ENCODE peak calls at places on chromosomes 3 and 15, in four cellular contexts. One of them, this sample, is unnamed.

GRCh38 chr3:15876669-15877068 is 78.9 kb upstream of the ANKRD28 start:
- DNase-seq in HepG2: no peak
- DNase-seq in GM12878: no peak
- DNase-seq in H1: no peak
- DNase-seq in this sample: no peak

GRCh38 chr15:29129903-29130302 is 139.7 kb downstream of the NSMCE3 start:
- DNase-seq in HepG2: no peak
- DNase-seq in GM12878: no peak
- DNase-seq in H1: no peak
- DNase-seq in this sample: no peak

GRCh38 chr3:195069501-195070251 is 201.3 kb downstream of the XXYLT1 start:
- DNase-seq in HepG2: no peak
- DNase-seq in GM12878: no peak
- DNase-seq in H1: no peak
- DNase-seq in this sample: no peak

GRCh38 chr15:51121118-51121517 is 26.4 kb upstream of the TNFAIP8L3 start:
- DNase-seq in HepG2: peak; percentile 27
- DNase-seq in GM12878: no peak
- DNase-seq in H1: no peak
- DNase-seq in this sample: no peak

GRCh38 chr3:46861996-46862688 is 1.1 kb downstream of the MYL3 start:
- DNase-seq in HepG2: no peak
- DNase-seq in GM12878: no peak
- DNase-seq in H1: no peak
- DNase-seq in this sample: no peak

GRCh38 chr15:82538961-82539689 is 1.1 kb downstream of the RPS17 start:
- DNase-seq in HepG2: peak; percentile 29
- DNase-seq in GM12878: no peak
- DNase-seq in H1: no peak
- DNase-seq in this sample: no peak

GRCh38 chr3:67569324-67569723 is 85.1 kb downstream of the SUCLG2 start:
- DNase-seq in HepG2: peak; percentile 33
- DNase-seq in GM12878: no peak
- DNase-seq in H1: no peak
- DNase-seq in this sample: no peak

GRCh38 chr3:23203651-23204111 is 554 bp downstream of the UBE2E2 start:
- DNase-seq in HepG2: no peak
- DNase-seq in GM12878: no peak
- DNase-seq in H1: peak; percentile 60
- DNase-seq in this sample: no peak

GRCh38 chr15:70383856-70384255 is 286.1 kb upstream of the TLE3 start:
- DNase-seq in HepG2: no peak
- DNase-seq in GM12878: no peak
- DNase-seq in H1: no peak
- DNase-seq in this sample: no peak

GRCh38 chr3:5710718-5711117 is 523.2 kb downstream of the EDEM1 start:
- DNase-seq in HepG2: no peak
- DNase-seq in GM12878: no peak
- DNase-seq in H1: no peak
- DNase-seq in this sample: no peak

GRCh38 chr3:87076951-87077350 is 86.0 kb upstream of the VGLL3 start:
- DNase-seq in HepG2: peak; percentile 2
- DNase-seq in GM12878: no peak
- DNase-seq in H1: no peak
- DNase-seq in this sample: no peak

GRCh38 chr15:37758412-37758811 is 176.0 kb upstream of the TMCO5A start:
- DNase-seq in HepG2: peak; percentile 22
- DNase-seq in GM12878: no peak
- DNase-seq in H1: no peak
- DNase-seq in this sample: no peak

GRCh38 chr3:58021072-58021959 is 13.1 kb downstream of the FLNB start:
- DNase-seq in HepG2: peak; percentile 84
- DNase-seq in GM12878: no peak
- DNase-seq in H1: peak; percentile 72
- DNase-seq in this sample: no peak

GRCh38 chr3:177358085-177358967 is 161.0 kb upstream of the TBL1XR1 start:
- DNase-seq in HepG2: peak; percentile 97
- DNase-seq in GM12878: peak; percentile 83
- DNase-seq in H1: peak; percentile 56
- DNase-seq in this sample: no peak
- TF ChIP-seq ZNF274 in HepG2: no peak
- TF ChIP-seq ZNF274 in GM12878: no peak
- TF ChIP-seq ZNF274 in H1: no peak
- TF ChIP-seq ZNF274 in this sample: no peak

GRCh38 chr3:186365202-186365974 is 3.4 kb upstream of the DGKG start:
- DNase-seq in HepG2: no peak
- DNase-seq in GM12878: no peak
- DNase-seq in H1: no peak
- DNase-seq in this sample: no peak
- TF ChIP-seq SUZ12 in HepG2: no peak
- TF ChIP-seq SUZ12 in GM12878: no peak
- TF ChIP-seq SUZ12 in H1: no peak
- TF ChIP-seq SUZ12 in this sample: no peak

GRCh38 chr15:75428152-75428551 is 23.3 kb downstream of the SIN3A start:
- DNase-seq in HepG2: no peak
- DNase-seq in GM12878: no peak
- DNase-seq in H1: no peak
- DNase-seq in this sample: no peak

GRCh38 chr15:75430259-75430658 is 21.2 kb downstream of the SIN3A start:
- DNase-seq in HepG2: no peak
- DNase-seq in GM12878: no peak
- DNase-seq in H1: no peak
- DNase-seq in this sample: no peak

GRCh38 chr15:75422554-75422953 is 28.9 kb downstream of the SIN3A start:
- DNase-seq in HepG2: no peak
- DNase-seq in GM12878: no peak
- DNase-seq in H1: no peak
- DNase-seq in this sample: no peak

GRCh38 chr15:75431250-75431649 is 20.2 kb downstream of the SIN3A start:
- DNase-seq in HepG2: no peak
- DNase-seq in GM12878: no peak
- DNase-seq in H1: no peak
- DNase-seq in this sample: no peak

GRCh38 chr15:75425966-75426500 is 25.5 kb downstream of the SIN3A start:
- DNase-seq in HepG2: no peak
- DNase-seq in GM12878: no peak
- DNase-seq in H1: no peak
- DNase-seq in this sample: no peak
- H3K4me3 ChIP-seq in HepG2: no peak overlapping the region
- H3K4me3 ChIP-seq in GM12878: no peak overlapping the region
- H3K4me3 ChIP-seq in H1: no peak overlapping the region
- H3K4me3 ChIP-seq in this sample: no peak overlapping the region

GRCh38 chr15:48795901-48796300 is 15.0 kb downstream of the CEP152 start:
- DNase-seq in HepG2: no peak
- DNase-seq in GM12878: no peak
- DNase-seq in H1: no peak
- DNase-seq in this sample: no peak

GRCh38 chr15:48794697-48795134 is 16.2 kb downstream of the CEP152 start:
- DNase-seq in HepG2: no peak
- DNase-seq in GM12878: peak; percentile 69
- DNase-seq in H1: no peak
- DNase-seq in this sample: no peak

GRCh38 chr15:48796521-48796920 is 14.3 kb downstream of the CEP152 start:
- DNase-seq in HepG2: no peak
- DNase-seq in GM12878: no peak
- DNase-seq in H1: no peak
- DNase-seq in this sample: no peak

GRCh38 chr15:48798319-48798718 is 12.6 kb downstream of the CEP152 start:
- DNase-seq in HepG2: no peak
- DNase-seq in GM12878: no peak
- DNase-seq in H1: no peak
- DNase-seq in this sample: no peak

DNA sequence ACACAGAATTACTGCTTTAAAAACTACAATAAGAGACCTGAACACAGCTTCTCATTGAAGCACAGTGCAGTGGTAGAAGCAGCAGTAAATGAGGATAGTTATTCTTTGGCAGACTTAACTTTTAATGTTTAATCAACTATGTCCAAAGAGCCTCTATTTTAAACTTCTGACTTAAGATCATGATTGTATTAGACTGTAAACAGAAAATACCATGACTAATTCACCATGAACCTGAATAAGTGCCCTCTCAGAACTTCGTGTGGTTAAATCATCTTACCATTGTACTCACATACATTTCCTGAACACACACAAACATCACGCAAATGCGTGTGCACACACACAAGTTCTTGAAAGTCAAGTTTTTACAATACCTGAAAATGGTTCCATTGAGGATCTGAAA is 13.9 kb downstream of the CEP152 start:
- DNase-seq in HepG2: no peak
- DNase-seq in GM12878: peak; percentile 28
- DNase-seq in H1: no peak
- DNase-seq in this sample: no peak
- TF ChIP-seq ZNF274 in HepG2: no peak
- TF ChIP-seq ZNF274 in GM12878: no peak
- TF ChIP-seq ZNF274 in H1: no peak
- TF ChIP-seq ZNF274 in this sample: no peak

This sample was measured in NT2/D1.